ENCODE peak calls at places on chromosomes 11 and 22, in nine cellular contexts. One of them, this sample, is unnamed. For H3K4me1, the result is how much of the 10 kb centered on the place peaks cover.

GRCh38 chr11:106399075-106399500 is 321.6 kb downstream of the AASDHPPT start:
- DNase-seq in fibroblast of lung: peak
- DNase-seq in keratinocyte: peak
- DNase-seq in A549: peak
- DNase-seq in mesenchymal stem cell: peak
- DNase-seq in mammary epithelial cell: peak
- DNase-seq in PC-3: peak
- DNase-seq in IMR-90: peak
- DNase-seq in GM23248: peak
- DNase-seq in this sample: peak

GRCh38 chr11:32388871-32389770 is 46.2 kb downstream of the WT1 start:
- DNase-seq in keratinocyte: no peak
- DNase-seq in A549: no peak
- DNase-seq in mesenchymal stem cell: no peak
- DNase-seq in PC-3: no peak
- DNase-seq in mammary epithelial cell: no peak
- DNase-seq in IMR-90: no peak
- DNase-seq in fibroblast of lung: no peak
- DNase-seq in GM23248: no peak
- DNase-seq in this sample: no peak

GRCh38 chr11:12111482-12112149 is 1.2 kb downstream of the MICAL2 start:
- DNase-seq in mammary epithelial cell: peak
- DNase-seq in GM23248: peak
- DNase-seq in A549: no peak
- DNase-seq in PC-3: peak
- DNase-seq in mesenchymal stem cell: peak
- DNase-seq in IMR-90: peak
- DNase-seq in keratinocyte: no peak
- DNase-seq in fibroblast of lung: no peak
- DNase-seq in this sample: peak

GRCh38 chr11:134574425-134574824 is 162.4 kb upstream of the B3GAT1 start:
- DNase-seq in GM23248: no peak
- DNase-seq in mammary epithelial cell: no peak
- DNase-seq in PC-3: no peak
- DNase-seq in fibroblast of lung: no peak
- DNase-seq in mesenchymal stem cell: no peak
- DNase-seq in A549: no peak
- DNase-seq in keratinocyte: no peak
- DNase-seq in IMR-90: no peak
- DNase-seq in this sample: no peak

GRCh38 chr11:20451568-20451967 is 64.1 kb downstream of the PRMT3 start:
- DNase-seq in IMR-90: no peak
- DNase-seq in mammary epithelial cell: peak
- DNase-seq in fibroblast of lung: no peak
- DNase-seq in A549: no peak
- DNase-seq in PC-3: no peak
- DNase-seq in mesenchymal stem cell: no peak
- DNase-seq in GM23248: peak
- DNase-seq in keratinocyte: no peak
- DNase-seq in this sample: no peak

GRCh38 chr11:19234428-19234827 is 6.3 kb downstream of the E2F8 start:
- DNase-seq in fibroblast of lung: no peak
- DNase-seq in IMR-90: no peak
- DNase-seq in mesenchymal stem cell: no peak
- DNase-seq in keratinocyte: no peak
- DNase-seq in mammary epithelial cell: no peak
- DNase-seq in A549: no peak
- DNase-seq in GM23248: no peak
- DNase-seq in PC-3: no peak
- DNase-seq in this sample: no peak

GRCh38 chr22:25148149-25148691 is 51.4 kb upstream of the CRYBB3 start:
- DNase-seq in fibroblast of lung: no peak
- DNase-seq in GM23248: no peak
- DNase-seq in A549: no peak
- DNase-seq in mammary epithelial cell: no peak
- DNase-seq in PC-3: no peak
- DNase-seq in keratinocyte: no peak
- DNase-seq in IMR-90: no peak
- DNase-seq in mesenchymal stem cell: no peak
- DNase-seq in this sample: no peak

GRCh38 chr11:8325905-8326304 is 62.2 kb upstream of the LMO1 start:
- DNase-seq in fibroblast of lung: no peak
- DNase-seq in PC-3: no peak
- DNase-seq in keratinocyte: no peak
- DNase-seq in GM23248: no peak
- DNase-seq in A549: no peak
- DNase-seq in IMR-90: no peak
- DNase-seq in mammary epithelial cell: no peak
- DNase-seq in mesenchymal stem cell: no peak
- DNase-seq in this sample: peak

GRCh38 chr22:48954781-48955311 is 872.8 kb downstream of the BRD1 start:
- DNase-seq in keratinocyte: no peak
- DNase-seq in mesenchymal stem cell: no peak
- DNase-seq in PC-3: no peak
- DNase-seq in A549: no peak
- DNase-seq in mammary epithelial cell: no peak
- DNase-seq in GM23248: peak
- DNase-seq in fibroblast of lung: no peak
- DNase-seq in IMR-90: no peak
- DNase-seq in this sample: peak

GRCh38 chr11:71298761-71299181 is 46.4 kb upstream of the SHANK2 start:
- DNase-seq in A549: peak
- DNase-seq in PC-3: no peak
- DNase-seq in keratinocyte: no peak
- DNase-seq in IMR-90: no peak
- DNase-seq in fibroblast of lung: no peak
- DNase-seq in mesenchymal stem cell: no peak
- DNase-seq in mammary epithelial cell: no peak
- DNase-seq in GM23248: no peak
- DNase-seq in this sample: peak

GRCh38 chr11:75371930-75372876 is 20.7 kb upstream of the ARRB1 start:
- DNase-seq in A549: peak
- DNase-seq in PC-3: peak
- DNase-seq in keratinocyte: no peak
- DNase-seq in GM23248: peak
- DNase-seq in mesenchymal stem cell: peak
- DNase-seq in fibroblast of lung: no peak
- DNase-seq in mammary epithelial cell: no peak
- DNase-seq in IMR-90: no peak
- DNase-seq in this sample: no peak
- H3K4me1 ChIP-seq in A549: under half
- H3K4me1 ChIP-seq in PC-3: under half
- H3K4me1 ChIP-seq in keratinocyte: under half
- H3K4me1 ChIP-seq in GM23248: under half
- H3K4me1 ChIP-seq in mesenchymal stem cell: under half
- H3K4me1 ChIP-seq in fibroblast of lung: under half
- H3K4me1 ChIP-seq in mammary epithelial cell: under half
- H3K4me1 ChIP-seq in IMR-90: under half
- H3K4me1 ChIP-seq in this sample: under half

DNA sequence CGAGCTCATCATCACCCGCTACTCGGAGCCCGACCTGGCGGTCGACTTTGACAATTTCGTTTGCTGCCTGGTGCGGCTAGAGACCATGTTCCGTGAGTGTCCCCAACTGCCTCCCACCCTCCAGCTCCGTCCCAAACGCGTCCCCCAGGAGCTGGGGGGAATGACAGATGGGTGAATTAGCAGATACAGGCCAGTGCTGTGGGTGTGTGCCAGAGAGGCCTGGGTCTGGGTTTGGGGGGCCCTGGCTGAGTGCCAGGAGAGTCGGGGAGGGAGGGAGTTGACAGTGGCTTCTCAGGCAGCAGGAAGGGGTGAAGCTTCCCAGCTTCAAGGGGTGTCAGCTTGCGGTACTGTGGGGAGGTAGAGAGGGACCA is 28.6 kb downstream of the CAPN1 start:
- DNase-seq in IMR-90: no peak
- DNase-seq in mammary epithelial cell: no peak
- DNase-seq in keratinocyte: no peak
- DNase-seq in fibroblast of lung: no peak
- DNase-seq in A549: no peak
- DNase-seq in PC-3: no peak
- DNase-seq in GM23248: no peak
- DNase-seq in mesenchymal stem cell: no peak
- DNase-seq in this sample: peak
- H3K27ac ChIP-seq in IMR-90: no peak
- H3K27ac ChIP-seq in mammary epithelial cell: no peak
- H3K27ac ChIP-seq in keratinocyte: no peak
- H3K27ac ChIP-seq in fibroblast of lung: no peak
- H3K27ac ChIP-seq in A549: no peak
- H3K27ac ChIP-seq in PC-3: no peak
- H3K27ac ChIP-seq in GM23248: no peak
- H3K27ac ChIP-seq in mesenchymal stem cell: no peak
- H3K27ac ChIP-seq in this sample: no peak

DNA sequence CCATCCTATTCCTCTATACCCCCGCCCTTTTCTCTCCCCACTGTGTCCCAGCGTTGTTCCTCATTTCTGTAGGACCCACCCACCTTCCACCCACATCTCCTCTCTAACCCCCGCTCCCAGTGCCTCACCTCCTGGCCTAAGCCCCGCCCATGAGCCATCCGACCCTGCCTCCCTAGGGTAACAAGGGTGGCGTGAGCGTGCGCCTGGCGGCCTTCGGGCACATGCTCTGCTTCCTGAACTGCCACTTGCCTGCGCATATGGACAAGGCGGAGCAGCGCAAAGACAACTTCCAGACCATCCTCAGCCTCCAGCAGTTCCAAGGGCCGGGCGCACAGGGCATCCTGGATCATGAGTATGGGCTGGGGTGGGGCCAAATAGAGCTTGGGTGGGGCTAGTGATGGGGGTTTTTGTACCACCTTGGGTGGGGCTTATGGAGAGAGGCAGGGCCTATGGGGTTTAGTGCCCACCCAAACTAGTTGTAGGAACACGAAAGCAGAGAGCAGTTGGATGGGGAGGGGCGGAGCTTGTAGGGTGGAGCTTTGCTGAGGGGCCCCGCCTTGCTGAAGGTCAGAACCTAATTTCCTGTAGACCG is 4.5 kb downstream of the INPP5J start:
- DNase-seq in PC-3: no peak
- DNase-seq in mammary epithelial cell: no peak
- DNase-seq in GM23248: peak
- DNase-seq in IMR-90: no peak
- DNase-seq in keratinocyte: no peak
- DNase-seq in mesenchymal stem cell: no peak
- DNase-seq in fibroblast of lung: no peak
- DNase-seq in A549: no peak
- DNase-seq in this sample: peak
- H3K4me2 ChIP-seq in PC-3: no peak
- H3K4me2 ChIP-seq in mammary epithelial cell: no peak
- H3K4me2 ChIP-seq in GM23248: peak
- H3K4me2 ChIP-seq in IMR-90: no peak
- H3K4me2 ChIP-seq in keratinocyte: no peak
- H3K4me2 ChIP-seq in mesenchymal stem cell: no peak
- H3K4me2 ChIP-seq in fibroblast of lung: no peak
- H3K4me2 ChIP-seq in A549: no peak
- H3K4me2 ChIP-seq in this sample: no peak

GRCh38 chr11:28209906-28210305 is 101.7 kb downstream of the METTL15 start:
- DNase-seq in keratinocyte: no peak
- DNase-seq in IMR-90: no peak
- DNase-seq in mammary epithelial cell: no peak
- DNase-seq in A549: no peak
- DNase-seq in fibroblast of lung: no peak
- DNase-seq in PC-3: no peak
- DNase-seq in GM23248: peak
- DNase-seq in mesenchymal stem cell: no peak
- DNase-seq in this sample: no peak
- H3K4me1 ChIP-seq in keratinocyte: under half
- H3K4me1 ChIP-seq in IMR-90: under half
- H3K4me1 ChIP-seq in mammary epithelial cell: under half
- H3K4me1 ChIP-seq in A549: under half
- H3K4me1 ChIP-seq in fibroblast of lung: under half
- H3K4me1 ChIP-seq in PC-3: under half
- H3K4me1 ChIP-seq in GM23248: under half
- H3K4me1 ChIP-seq in mesenchymal stem cell: under half
- H3K4me1 ChIP-seq in this sample: under half

DNA sequence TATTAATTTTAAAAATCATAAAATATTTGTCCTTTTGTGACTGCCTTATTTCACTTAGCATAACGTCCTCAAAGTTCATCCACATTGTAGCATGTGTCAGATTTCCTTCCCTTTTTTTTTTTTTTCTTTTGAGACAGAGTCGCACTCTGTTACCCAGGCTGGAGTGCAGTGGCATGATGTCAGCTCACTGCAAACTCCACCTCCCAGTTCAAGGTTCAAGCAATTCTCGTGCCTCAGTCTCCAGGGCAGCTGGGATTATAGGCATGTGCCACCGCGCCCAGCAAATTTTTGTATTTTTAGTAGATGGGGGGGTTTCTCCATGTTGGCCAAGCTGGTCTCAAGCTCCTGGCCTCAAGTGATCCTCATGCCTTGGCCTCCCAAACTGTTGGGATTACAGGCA is 10.6 kb downstream of the RAB6A start:
- DNase-seq in GM23248: no peak
- DNase-seq in mammary epithelial cell: no peak
- DNase-seq in keratinocyte: no peak
- DNase-seq in IMR-90: no peak
- DNase-seq in A549: no peak
- DNase-seq in fibroblast of lung: no peak
- DNase-seq in PC-3: no peak
- DNase-seq in mesenchymal stem cell: no peak
- DNase-seq in this sample: no peak
- H3K27ac ChIP-seq in GM23248: no peak
- H3K27ac ChIP-seq in mammary epithelial cell: no peak
- H3K27ac ChIP-seq in keratinocyte: no peak
- H3K27ac ChIP-seq in IMR-90: no peak
- H3K27ac ChIP-seq in A549: no peak
- H3K27ac ChIP-seq in fibroblast of lung: no peak
- H3K27ac ChIP-seq in PC-3: no peak
- H3K27ac ChIP-seq in mesenchymal stem cell: no peak
- H3K27ac ChIP-seq in this sample: no peak

DNA sequence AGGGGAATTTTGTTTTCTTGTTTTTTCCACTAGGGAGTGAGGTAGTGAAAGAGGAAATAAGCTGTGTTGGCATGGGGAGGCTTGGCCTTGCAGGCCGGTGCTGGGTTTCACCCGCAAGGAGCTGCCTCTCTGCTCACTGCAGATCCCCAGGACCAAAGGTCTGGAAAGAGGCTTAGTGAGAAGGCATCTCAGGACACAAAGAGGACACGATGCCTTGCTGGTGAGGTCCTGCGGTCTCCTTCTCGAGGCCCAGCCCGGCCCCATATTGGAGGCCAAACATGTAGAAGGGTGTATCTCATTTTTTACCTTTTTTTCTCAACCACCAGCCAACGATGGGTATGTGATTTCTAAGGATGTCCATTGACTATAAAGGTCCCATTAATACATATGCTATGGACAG is 17.6 kb downstream of the TIMP3 start:
- DNase-seq in mammary epithelial cell: no peak
- DNase-seq in GM23248: no peak
- DNase-seq in A549: no peak
- DNase-seq in keratinocyte: no peak
- DNase-seq in mesenchymal stem cell: no peak
- DNase-seq in IMR-90: no peak
- DNase-seq in fibroblast of lung: no peak
- DNase-seq in PC-3: no peak
- DNase-seq in this sample: no peak
- H3K4me2 ChIP-seq in mammary epithelial cell: no peak
- H3K4me2 ChIP-seq in GM23248: no peak
- H3K4me2 ChIP-seq in A549: no peak
- H3K4me2 ChIP-seq in keratinocyte: no peak
- H3K4me2 ChIP-seq in mesenchymal stem cell: no peak
- H3K4me2 ChIP-seq in IMR-90: no peak
- H3K4me2 ChIP-seq in fibroblast of lung: no peak
- H3K4me2 ChIP-seq in PC-3: no peak
- H3K4me2 ChIP-seq in this sample: no peak